ENCODE peak calls at places on chromosomes 4 and X, in eight cellular contexts. One of them, this sample, is unnamed.

GRCh38 chr4:168751263-168752225 is 254.7 kb downstream of the PALLD start:
- DNase-seq in right cardiac atrium: no peak
- DNase-seq in GM23248: peak
- DNase-seq in adipocyte: peak
- DNase-seq in HFF-Myc: no peak
- DNase-seq in kidney epithelial cell: no peak
- DNase-seq in foreskin fibroblast: peak
- DNase-seq in psoas muscle: no peak
- DNase-seq in this sample: no peak

GRCh38 chrX:74446876-74447275 is 25.6 kb downstream of the SLC16A2 start:
- DNase-seq in right cardiac atrium: no peak
- DNase-seq in GM23248: no peak
- DNase-seq in adipocyte: no peak
- DNase-seq in HFF-Myc: no peak
- DNase-seq in kidney epithelial cell: no peak
- DNase-seq in foreskin fibroblast: no peak
- DNase-seq in psoas muscle: no peak
- DNase-seq in this sample: no peak

GRCh38 chr4:70425306-70425705 is 27.6 kb downstream of the OPRPN start:
- DNase-seq in right cardiac atrium: no peak
- DNase-seq in GM23248: no peak
- DNase-seq in adipocyte: no peak
- DNase-seq in HFF-Myc: no peak
- DNase-seq in kidney epithelial cell: no peak
- DNase-seq in foreskin fibroblast: no peak
- DNase-seq in psoas muscle: no peak
- DNase-seq in this sample: no peak

GRCh38 chr4:85039526-85039925 is 73.0 kb upstream of the WDFY3 start:
- DNase-seq in right cardiac atrium: no peak
- DNase-seq in GM23248: peak
- DNase-seq in adipocyte: peak
- DNase-seq in HFF-Myc: no peak
- DNase-seq in kidney epithelial cell: peak
- DNase-seq in foreskin fibroblast: peak
- DNase-seq in psoas muscle: no peak
- DNase-seq in this sample: peak

GRCh38 chrX:10043386-10043785 is 76.2 kb downstream of the CLDN34 start:
- DNase-seq in right cardiac atrium: no peak
- DNase-seq in GM23248: no peak
- DNase-seq in adipocyte: no peak
- DNase-seq in HFF-Myc: no peak
- DNase-seq in kidney epithelial cell: no peak
- DNase-seq in foreskin fibroblast: no peak
- DNase-seq in psoas muscle: no peak
- DNase-seq in this sample: no peak

GRCh38 chr4:125486354-125486753 is 171.6 kb downstream of the FAT4 start:
- DNase-seq in right cardiac atrium: no peak
- DNase-seq in GM23248: no peak
- DNase-seq in adipocyte: no peak
- DNase-seq in HFF-Myc: no peak
- DNase-seq in kidney epithelial cell: no peak
- DNase-seq in foreskin fibroblast: no peak
- DNase-seq in psoas muscle: no peak
- DNase-seq in this sample: no peak

GRCh38 chr4:144948009-144948408 is 150.0 kb downstream of the ANAPC10 start:
- DNase-seq in right cardiac atrium: no peak
- DNase-seq in GM23248: no peak
- DNase-seq in adipocyte: no peak
- DNase-seq in HFF-Myc: no peak
- DNase-seq in kidney epithelial cell: no peak
- DNase-seq in foreskin fibroblast: no peak
- DNase-seq in psoas muscle: no peak
- DNase-seq in this sample: no peak

GRCh38 chr4:3307891-3308575 is 15.2 kb downstream of the RGS12 start:
- DNase-seq in right cardiac atrium: peak
- DNase-seq in GM23248: no peak
- DNase-seq in adipocyte: no peak
- DNase-seq in HFF-Myc: no peak
- DNase-seq in kidney epithelial cell: no peak
- DNase-seq in foreskin fibroblast: no peak
- DNase-seq in psoas muscle: no peak
- DNase-seq in this sample: no peak

GRCh38 chrX:17192111-17192510 is 182.9 kb upstream of the NHS start:
- DNase-seq in right cardiac atrium: no peak
- DNase-seq in GM23248: no peak
- DNase-seq in adipocyte: no peak
- DNase-seq in HFF-Myc: no peak
- DNase-seq in kidney epithelial cell: no peak
- DNase-seq in foreskin fibroblast: no peak
- DNase-seq in psoas muscle: no peak
- DNase-seq in this sample: no peak

GRCh38 chr4:139167774-139168444 is 9.1 kb downstream of the ELF2 start:
- DNase-seq in right cardiac atrium: no peak
- DNase-seq in GM23248: peak
- DNase-seq in adipocyte: peak
- DNase-seq in HFF-Myc: no peak
- DNase-seq in kidney epithelial cell: no peak
- DNase-seq in foreskin fibroblast: peak
- DNase-seq in psoas muscle: no peak
- DNase-seq in this sample: peak

GRCh38 chr4:157072002-157072401 is 3.9 kb upstream of the GLRB start:
- DNase-seq in right cardiac atrium: no peak
- DNase-seq in GM23248: peak
- DNase-seq in adipocyte: peak
- DNase-seq in HFF-Myc: no peak
- DNase-seq in kidney epithelial cell: no peak
- DNase-seq in foreskin fibroblast: peak
- DNase-seq in psoas muscle: no peak
- DNase-seq in this sample: no peak

GRCh38 chr4:188989371-188989770 is 850.1 kb downstream of the TRIML1 start:
- DNase-seq in right cardiac atrium: no peak
- DNase-seq in GM23248: no peak
- DNase-seq in adipocyte: no peak
- DNase-seq in HFF-Myc: no peak
- DNase-seq in kidney epithelial cell: peak
- DNase-seq in foreskin fibroblast: no peak
- DNase-seq in psoas muscle: no peak
- DNase-seq in this sample: peak

GRCh38 chr4:83189631-83190136 is 75.2 kb upstream of the PLAC8 start:
- DNase-seq in right cardiac atrium: no peak
- DNase-seq in GM23248: no peak
- DNase-seq in adipocyte: no peak
- DNase-seq in HFF-Myc: no peak
- DNase-seq in kidney epithelial cell: no peak
- DNase-seq in foreskin fibroblast: no peak
- DNase-seq in psoas muscle: no peak
- DNase-seq in this sample: no peak
- H3K4me3 ChIP-seq in right cardiac atrium: no peak
- H3K4me3 ChIP-seq in GM23248: no peak
- H3K4me3 ChIP-seq in adipocyte: no peak
- H3K4me3 ChIP-seq in HFF-Myc: no peak
- H3K4me3 ChIP-seq in kidney epithelial cell: no peak
- H3K4me3 ChIP-seq in foreskin fibroblast: no peak
- H3K4me3 ChIP-seq in psoas muscle: no peak
- H3K4me3 ChIP-seq in this sample: no peak

DNA sequence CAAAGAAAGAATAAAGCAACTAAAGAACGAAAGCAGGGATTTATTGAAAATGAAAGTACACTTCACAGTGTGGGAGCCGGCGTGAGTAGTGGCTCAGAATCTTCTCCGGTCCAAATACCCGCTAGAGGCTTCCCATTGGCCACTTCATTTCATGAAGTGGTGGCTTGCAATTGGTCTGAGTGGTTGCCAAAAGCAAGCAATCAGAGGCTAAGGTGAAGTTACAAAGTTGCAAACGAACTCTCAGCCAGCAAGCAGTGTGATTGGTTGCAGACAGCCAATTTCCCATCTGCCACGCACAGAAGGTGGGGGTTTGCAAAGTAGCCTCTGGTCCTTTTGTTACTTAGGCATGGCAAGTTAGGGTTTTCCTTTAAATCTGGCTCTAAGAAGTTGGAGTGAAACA is 6.7 kb upstream of the CLOCK start:
- DNase-seq in right cardiac atrium: peak
- DNase-seq in GM23248: peak
- DNase-seq in adipocyte: peak
- DNase-seq in HFF-Myc: peak
- DNase-seq in kidney epithelial cell: no peak
- DNase-seq in foreskin fibroblast: peak
- DNase-seq in psoas muscle: peak
- DNase-seq in this sample: no peak
- H3K4me3 ChIP-seq in right cardiac atrium: peak
- H3K4me3 ChIP-seq in GM23248: peak
- H3K4me3 ChIP-seq in adipocyte: peak
- H3K4me3 ChIP-seq in HFF-Myc: peak
- H3K4me3 ChIP-seq in kidney epithelial cell: no peak
- H3K4me3 ChIP-seq in foreskin fibroblast: peak
- H3K4me3 ChIP-seq in psoas muscle: peak
- H3K4me3 ChIP-seq in this sample: peak

GRCh38 chrX:11670316-11670715 is 4.6 kb upstream of the ARHGAP6 start:
- DNase-seq in right cardiac atrium: no peak
- DNase-seq in GM23248: no peak
- DNase-seq in adipocyte: no peak
- DNase-seq in HFF-Myc: no peak
- DNase-seq in kidney epithelial cell: no peak
- DNase-seq in foreskin fibroblast: no peak
- DNase-seq in psoas muscle: no peak
- DNase-seq in this sample: no peak

GRCh38 chrX:11664211-11664888 is 1.4 kb downstream of the ARHGAP6 start:
- DNase-seq in right cardiac atrium: peak
- DNase-seq in GM23248: peak
- DNase-seq in adipocyte: peak
- DNase-seq in HFF-Myc: no peak
- DNase-seq in kidney epithelial cell: no peak
- DNase-seq in foreskin fibroblast: no peak
- DNase-seq in psoas muscle: peak
- DNase-seq in this sample: no peak

GRCh38 chrX:11666180-11666579 is 460 bp upstream of the ARHGAP6 start:
- DNase-seq in right cardiac atrium: peak
- DNase-seq in GM23248: peak
- DNase-seq in adipocyte: peak
- DNase-seq in HFF-Myc: no peak
- DNase-seq in kidney epithelial cell: no peak
- DNase-seq in foreskin fibroblast: no peak
- DNase-seq in psoas muscle: no peak
- DNase-seq in this sample: no peak

GRCh38 chrX:11665144-11666040 is at the start of gene ARHGAP6:
- DNase-seq in right cardiac atrium: peak
- DNase-seq in GM23248: peak
- DNase-seq in adipocyte: peak
- DNase-seq in HFF-Myc: no peak
- DNase-seq in kidney epithelial cell: no peak
- DNase-seq in foreskin fibroblast: peak
- DNase-seq in psoas muscle: peak
- DNase-seq in this sample: no peak

DNA sequence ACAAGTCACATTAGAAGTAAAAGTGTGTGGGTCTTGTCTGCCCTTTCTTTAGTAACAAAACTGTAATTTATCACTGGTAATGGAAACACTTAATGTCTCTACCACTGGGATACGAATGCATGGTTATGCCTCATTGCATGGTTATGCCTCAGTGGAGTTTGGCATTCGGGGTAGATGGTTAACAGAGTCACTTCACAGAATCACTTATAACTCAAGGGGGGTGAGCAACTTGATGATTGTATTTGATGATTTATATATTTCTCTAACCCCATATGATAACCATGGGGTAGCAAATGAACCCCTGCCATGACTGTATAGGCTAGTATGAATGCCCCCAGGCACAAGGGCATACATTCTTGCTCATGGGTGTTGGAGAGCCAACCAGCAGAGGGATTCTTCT is 1.6 kb upstream of the ARHGAP6 start:
- DNase-seq in right cardiac atrium: no peak
- DNase-seq in GM23248: no peak
- DNase-seq in adipocyte: no peak
- DNase-seq in HFF-Myc: no peak
- DNase-seq in kidney epithelial cell: peak
- DNase-seq in foreskin fibroblast: no peak
- DNase-seq in psoas muscle: no peak
- DNase-seq in this sample: peak
- H3K4me3 ChIP-seq in right cardiac atrium: no peak
- H3K4me3 ChIP-seq in GM23248: no peak
- H3K4me3 ChIP-seq in adipocyte: no peak
- H3K4me3 ChIP-seq in HFF-Myc: no peak
- H3K4me3 ChIP-seq in kidney epithelial cell: peak
- H3K4me3 ChIP-seq in foreskin fibroblast: no peak
- H3K4me3 ChIP-seq in psoas muscle: peak
- H3K4me3 ChIP-seq in this sample: peak

DNA sequence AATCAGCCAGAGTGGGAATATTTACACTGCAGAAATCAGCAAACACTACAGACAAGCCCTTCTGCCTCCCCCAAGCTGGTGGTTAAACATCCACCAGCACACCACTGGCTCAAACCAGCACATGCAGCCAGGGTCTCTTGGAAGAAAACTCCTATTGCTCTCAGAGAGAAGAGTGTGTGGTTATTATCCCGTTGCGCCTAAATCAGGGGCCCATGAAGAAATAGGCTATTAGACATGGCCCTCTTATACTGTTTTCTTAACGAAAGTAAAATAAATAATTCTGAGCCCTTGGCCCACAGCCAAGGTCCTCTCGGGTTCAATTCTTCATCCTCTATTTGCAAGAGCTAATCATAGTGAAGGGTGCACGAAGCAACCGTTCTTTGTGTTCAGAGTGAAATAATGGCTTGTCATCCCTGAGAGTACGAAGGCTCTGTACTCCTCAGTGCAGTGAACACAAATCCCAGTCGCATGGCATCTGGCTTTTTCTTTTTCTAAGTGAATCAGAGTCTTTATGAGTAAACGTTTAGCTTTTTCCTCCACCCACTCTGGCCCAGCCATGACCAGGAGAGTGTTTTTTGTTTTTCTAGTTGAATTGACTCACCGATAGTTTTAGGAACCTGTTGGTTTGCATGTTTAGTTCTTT is 33.4 kb upstream of the RBM47 start:
- DNase-seq in right cardiac atrium: no peak
- DNase-seq in GM23248: peak
- DNase-seq in adipocyte: peak
- DNase-seq in HFF-Myc: no peak
- DNase-seq in kidney epithelial cell: peak
- DNase-seq in foreskin fibroblast: peak
- DNase-seq in psoas muscle: no peak
- DNase-seq in this sample: peak
- H3K4me3 ChIP-seq in right cardiac atrium: no peak
- H3K4me3 ChIP-seq in GM23248: no peak
- H3K4me3 ChIP-seq in adipocyte: no peak
- H3K4me3 ChIP-seq in HFF-Myc: no peak
- H3K4me3 ChIP-seq in kidney epithelial cell: peak
- H3K4me3 ChIP-seq in foreskin fibroblast: no peak
- H3K4me3 ChIP-seq in psoas muscle: no peak
- H3K4me3 ChIP-seq in this sample: peak

GRCh38 chr4:75980576-75980975 is 10.2 kb downstream of the SDAD1 start:
- DNase-seq in right cardiac atrium: no peak
- DNase-seq in GM23248: no peak
- DNase-seq in adipocyte: no peak
- DNase-seq in HFF-Myc: no peak
- DNase-seq in kidney epithelial cell: no peak
- DNase-seq in foreskin fibroblast: no peak
- DNase-seq in psoas muscle: no peak
- DNase-seq in this sample: no peak
- H3K4me3 ChIP-seq in right cardiac atrium: no peak
- H3K4me3 ChIP-seq in GM23248: no peak
- H3K4me3 ChIP-seq in adipocyte: no peak
- H3K4me3 ChIP-seq in HFF-Myc: no peak
- H3K4me3 ChIP-seq in kidney epithelial cell: no peak
- H3K4me3 ChIP-seq in foreskin fibroblast: no peak
- H3K4me3 ChIP-seq in psoas muscle: no peak
- H3K4me3 ChIP-seq in this sample: no peak

This sample was measured in epithelial cell of proximal tubule.